ENCODE peak calls at places on chromosome 17, in nine cellular contexts. G is K562, Q is endothelial cell of umbilical vein, Z is GM23338, E is breast epithelium, W is prostate gland, V is GM12878, F is stomach, I is HCT116. L is an unnamed sample.
A peak's percentile ranks its signal among the peaks of the same experiment; 100 is the strongest.

GRCh38 chr17:37465058-37465616 is 24.6 kb upstream of the DUSP14 start:
- DNase-seq in G (no peak), Q (peak; percentile 88), Z (no peak), E (no peak), W (no peak), V (no peak), F (no peak), I (no peak), L (no peak)

GRCh38 chr17:7380855-7381683 is at the start of gene TNK1:
- DNase-seq in G (peak; percentile 69), Q (no peak), Z (peak; percentile 73), E (peak; percentile 69), W (peak; percentile 84), V (no peak), F (peak; percentile 89), I (no peak), L (no peak)

GRCh38 chr17:12665263-12666210 is at the start of gene MYOCD:
- DNase-seq in G (no peak), Q (no peak), Z (peak; percentile 94), E (no peak), W (no peak), V (no peak), F (peak; percentile 27), I (no peak), L (no peak)

GRCh38 chr17:13626703-13627102 is 25.0 kb upstream of the HS3ST3A1 start:
- DNase-seq in G (no peak), Q (no peak), Z (no peak), E (no peak), W (no peak), V (no peak), F (no peak), I (peak; percentile 3), L (no peak)

GRCh38 chr17:17922198-17922901 is 49.9 kb downstream of the TOM1L2 start:
- DNase-seq in G (peak; percentile 51), Q (no peak), Z (peak; percentile 29), E (no peak), W (no peak), V (no peak), F (no peak), I (no peak), L (no peak)

GRCh38 chr17:31321481-31321880 is at the start of gene EVI2A:
- DNase-seq in G (peak; percentile 10), Q (peak; percentile 57), Z (peak; percentile 20), E (no peak), W (no peak), V (peak; percentile 69), F (no peak), I (no peak), L (no peak)

GRCh38 chr17:14010999-14011692 is 58.2 kb upstream of the COX10 start:
- DNase-seq in G (no peak), Q (no peak), Z (no peak), E (no peak), W (no peak), V (no peak), F (no peak), I (no peak), L (no peak)

GRCh38 chr17:55632893-55633292 is 89.8 kb downstream of the TMEM100 start:
- DNase-seq in G (no peak), Q (no peak), Z (no peak), E (no peak), W (no peak), V (no peak), F (no peak), I (no peak), L (no peak)

GRCh38 chr17:297758-298157 is 54.8 kb downstream of the RPH3AL start:
- DNase-seq in G (no peak), Q (no peak), Z (no peak), E (no peak), W (no peak), V (no peak), F (no peak), I (no peak), L (no peak)

GRCh38 chr17:82414548-82415281 is 3.4 kb upstream of the HEXD start:
- DNase-seq in G (peak; percentile 92), Q (peak; percentile 62), Z (peak; percentile 94), E (peak; percentile 43), W (peak; percentile 54), V (no peak), F (peak; percentile 72), I (peak; percentile 57), L (no peak)

GRCh38 chr17:82921426-82921825 is 81.6 kb upstream of the ZNF750 start:
- DNase-seq in G (no peak), Q (no peak), Z (no peak), E (no peak), W (no peak), V (no peak), F (no peak), I (no peak), L (no peak)

GRCh38 chr17:17300624-17301568 is 2.3 kb upstream of the NT5M start:
- DNase-seq in G (no peak), Q (peak; percentile 47), Z (peak; percentile 97), E (no peak), W (no peak), V (no peak), F (peak; percentile 55), I (no peak), L (no peak)

GRCh38 chr17:28519236-28519635 is 13.1 kb downstream of the FOXN1 start:
- DNase-seq in G (no peak), Q (no peak), Z (no peak), E (no peak), W (no peak), V (no peak), F (no peak), I (no peak), L (no peak)

DNA sequence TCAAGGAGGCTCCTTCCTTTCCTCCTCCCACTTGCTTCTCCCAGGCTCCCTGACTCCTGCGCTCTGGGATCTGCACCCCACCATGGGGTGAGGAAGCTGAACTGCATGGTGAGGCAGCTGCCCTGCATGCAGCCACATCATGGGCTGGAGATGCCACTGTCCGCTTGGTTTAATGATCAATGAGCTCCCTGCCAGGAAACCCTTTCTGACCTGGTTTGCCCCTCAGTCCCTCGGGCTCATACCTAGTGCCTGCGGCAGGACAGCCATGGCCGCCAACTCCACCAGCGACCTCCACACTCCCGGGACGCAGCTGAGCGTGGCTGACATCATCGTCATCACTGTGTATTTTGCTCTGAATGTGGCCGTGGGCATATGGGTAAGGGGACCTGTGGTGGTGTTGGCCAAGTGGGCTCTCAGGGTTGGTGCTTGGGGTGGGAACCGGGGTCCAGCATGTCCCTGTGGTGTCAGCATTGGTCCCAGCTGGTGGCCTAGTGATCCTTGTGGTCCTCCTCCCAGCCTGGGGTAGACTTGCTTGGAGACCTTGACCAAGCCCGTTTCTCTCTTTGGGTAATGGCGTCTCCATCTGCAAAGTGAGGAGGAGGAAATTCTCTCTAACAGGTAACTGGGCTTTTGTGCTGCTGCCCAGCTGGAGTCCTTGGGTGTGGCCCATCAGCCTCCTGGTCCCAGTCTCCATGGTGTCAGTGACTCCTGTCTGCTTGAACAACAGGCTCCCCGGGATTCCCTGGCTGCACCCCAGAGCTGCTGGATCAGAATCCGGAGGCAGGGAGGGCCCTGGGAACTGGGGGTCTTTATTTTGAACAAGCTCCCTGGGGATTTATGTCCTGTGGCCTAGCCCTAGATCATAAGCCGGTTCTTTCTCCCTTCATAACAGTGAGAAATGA is at the start of gene SLC5A10:
- DNase-seq in G (no peak), Q (no peak), Z (peak; percentile 64), E (no peak), W (no peak), V (no peak), F (no peak), I (no peak), L (no peak)
- TF ChIP-seq CTCF in G (peak; percentile 44), Q (peak; percentile 7), Z (peak; percentile 62), E (no peak), W (no peak), V (no peak), F (no peak), I (peak; percentile 42), L (no peak)

GRCh38 chr17:60135951-60136666 is 13.7 kb upstream of the CA4 start:
- DNase-seq in G (no peak), Q (no peak), Z (peak; percentile 8), E (no peak), W (no peak), V (no peak), F (no peak), I (no peak), L (no peak)

GRCh38 chr17:60141111-60142018 is 8.4 kb upstream of the CA4 start:
- DNase-seq in G (no peak), Q (no peak), Z (peak; percentile 50), E (no peak), W (no peak), V (no peak), F (peak; percentile 89), I (no peak), L (no peak)

GRCh38 chr17:60137731-60138130 is 12.0 kb upstream of the CA4 start:
- DNase-seq in G (no peak), Q (no peak), Z (no peak), E (no peak), W (no peak), V (no peak), F (no peak), I (no peak), L (no peak)

GRCh38 chr17:60139438-60140285 is 10.1 kb upstream of the CA4 start:
- DNase-seq in G (peak; percentile 83), Q (peak; percentile 54), Z (peak; percentile 86), E (no peak), W (peak; percentile 43), V (no peak), F (peak; percentile 79), I (peak; percentile 12), L (no peak)

DNA sequence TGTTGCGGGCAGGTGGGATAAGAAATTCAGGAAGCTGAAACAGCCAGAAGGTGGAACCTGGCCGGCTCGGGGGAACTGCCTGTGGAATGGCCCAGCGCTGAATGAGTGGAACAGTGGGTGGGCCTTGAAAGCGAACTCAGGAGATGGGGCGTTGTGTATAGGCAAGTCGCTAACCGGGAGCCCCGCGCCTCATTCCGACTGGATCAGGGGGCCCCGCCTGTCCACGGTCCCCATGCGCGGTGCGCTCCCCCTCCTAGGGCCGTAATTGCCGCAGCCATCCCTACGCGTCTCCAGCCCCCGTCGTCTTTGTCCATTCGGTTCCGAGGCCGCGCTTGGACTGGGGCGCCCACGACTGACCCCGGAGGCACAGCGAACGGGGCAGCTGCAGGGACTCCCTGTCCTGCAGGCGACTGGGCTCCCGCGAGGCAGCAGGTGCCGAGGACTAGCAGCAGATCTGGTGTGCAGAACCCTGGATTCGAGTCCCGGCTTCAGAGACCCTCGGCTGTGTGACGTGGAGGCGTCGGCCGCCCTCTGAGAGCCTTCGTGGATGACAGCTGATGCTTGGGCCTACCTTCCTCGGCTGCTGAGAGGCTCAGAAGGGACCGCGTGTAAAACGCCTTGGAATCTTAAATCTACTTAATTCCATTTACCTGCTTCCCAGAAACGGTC is 10.9 kb upstream of the CA4 start:
- DNase-seq in G (no peak), Q (no peak), Z (peak; percentile 37), E (no peak), W (no peak), V (no peak), F (no peak), I (no peak), L (no peak)
- H3K4me3 ChIP-seq in G (no peak overlapping the region), Q (no peak overlapping the region), Z (peak overlapping the region; percentile 54), E (peak overlapping the region; percentile 9), W (no peak overlapping the region), V (no peak overlapping the region), F (no peak overlapping the region), I (no peak overlapping the region), L (no peak overlapping the region)

GRCh38 chr17:56886288-56886721 is 27.5 kb downstream of the TRIM25 start:
- DNase-seq in G (no peak), Q (no peak), Z (no peak), E (no peak), W (no peak), V (no peak), F (peak; percentile 47), I (no peak), L (no peak)
- TF ChIP-seq POLR2AphosphoS5 in G (no peak), Q (no peak), Z (no peak), E (no peak), W (no peak), V (no peak), F (peak; percentile 67), I (no peak), L (no peak)

GRCh38 chr17:10463402-10463801 is 6.0 kb downstream of the MYH4 start:
- DNase-seq in G (no peak), Q (no peak), Z (peak; percentile 52), E (no peak), W (no peak), V (no peak), F (no peak), I (no peak), L (no peak)
- TF ChIP-seq CTCF in G (no peak), Q (no peak), Z (peak; percentile 19), E (no peak), W (no peak), V (no peak), F (no peak), I (peak; percentile 33), L (no peak)